ENCODE peak calls at places on chromosomes 3 and 15, in seven cellular contexts. N, C, P, H, F, B and D are unnamed samples.

GRCh38 chr3:115281697-115282685 is 134.9 kb upstream of the ZBTB20 start:
- DNase-seq in C (no peak), F (no peak), N (no peak), H (no peak), B (no peak), P (no peak), D (no peak)

GRCh38 chr3:5769825-5770224 is 582.3 kb downstream of the EDEM1 start:
- DNase-seq in C (no peak), H (no peak), B (no peak), N (no peak), F (no peak), P (no peak), D (no peak)

GRCh38 chr3:152385761-152386160 is 117.0 kb downstream of the MBNL1 start:
- DNase-seq in B (no peak), C (no peak), F (peak), H (no peak), P (peak), N (peak), D (peak)

GRCh38 chr3:55630280-55630920 is 143.3 kb upstream of the WNT5A start:
- DNase-seq in C (no peak), F (no peak), N (no peak), P (no peak), H (no peak), B (no peak), D (no peak)

GRCh38 chr3:130533247-130533646 is 16.3 kb downstream of the COL6A6 start:
- DNase-seq in F (no peak), H (no peak), P (no peak), B (no peak), N (no peak), C (no peak), D (no peak)

GRCh38 chr3:194312743-194313281 is 38.3 kb downstream of the CPN2 start:
- DNase-seq in C (no peak), B (no peak), N (no peak), H (peak), P (peak), F (peak), D (no peak)

GRCh38 chr3:27573780-27574437 is 89.7 kb upstream of the SLC4A7 start:
- DNase-seq in N (no peak), C (no peak), F (no peak), P (peak), H (no peak), B (no peak), D (no peak)

GRCh38 chr3:61594978-61595687 is 33.8 kb downstream of the PTPRG start:
- DNase-seq in N (no peak), F (peak), H (no peak), B (no peak), P (peak), C (no peak), D (no peak)

GRCh38 chr3:118987466-118987865 is 47.2 kb downstream of the IGSF11 start:
- DNase-seq in F (peak), N (no peak), H (no peak), P (peak), B (peak), C (peak), D (peak)

GRCh38 chr15:63107895-63108546 is 13.6 kb upstream of the LACTB start:
- DNase-seq in N (peak), B (no peak), F (peak), P (peak), C (no peak), H (no peak), D (peak)

GRCh38 chr15:34059476-34059875 is 20.5 kb upstream of the AVEN start:
- DNase-seq in C (no peak), N (no peak), B (no peak), H (no peak), P (no peak), F (no peak), D (no peak)

GRCh38 chr3:46878796-46879436 is 1.4 kb downstream of the PTH1R start:
- DNase-seq in B (no peak), H (peak), F (no peak), N (no peak), C (no peak), P (no peak), D (no peak)
- TF ChIP-seq CTCF in B (no peak), H (no peak), F (no peak), N (no peak), C (no peak), P (no peak), D (no peak)

DNA sequence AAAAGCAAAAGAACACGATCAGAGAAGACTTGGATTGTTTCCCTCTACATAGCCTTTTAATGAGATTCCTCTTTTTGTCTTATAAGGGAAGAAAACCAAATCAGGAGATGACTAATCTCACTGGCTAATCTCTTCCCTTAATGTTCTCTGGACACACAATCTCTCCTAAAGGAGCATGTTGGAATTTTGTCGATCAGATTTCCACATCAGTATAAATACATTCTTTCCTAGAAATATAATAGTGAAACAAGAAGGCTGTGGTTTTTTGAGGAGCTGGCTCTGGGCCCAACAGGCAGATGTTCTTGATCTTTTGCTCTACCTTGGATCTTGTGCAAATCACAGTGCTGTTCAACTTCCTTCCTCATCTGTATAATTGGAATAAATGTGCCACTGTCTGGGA is 94.0 kb downstream of the GTPBP8 start:
- DNase-seq in C (peak), P (peak), H (no peak), B (peak), N (peak), F (peak), D (peak)
- H3K4me3 ChIP-seq in C (no peak), P (no peak), H (no peak), B (no peak), N (no peak), F (no peak), D (no peak)

GRCh38 chr15:60130811-60131210 is 126.7 kb downstream of the FOXB1 start:
- DNase-seq in N (no peak), H (no peak), B (no peak), P (no peak), C (no peak), F (no peak), D (no peak)

GRCh38 chr15:60138397-60138968 is 134.4 kb downstream of the FOXB1 start:
- DNase-seq in B (no peak), N (no peak), F (no peak), C (no peak), P (peak), H (no peak), D (no peak)

GRCh38 chr15:60135961-60136360 is 131.8 kb downstream of the FOXB1 start:
- DNase-seq in H (no peak), F (no peak), B (no peak), N (no peak), C (no peak), P (no peak), D (no peak)

GRCh38 chr15:60137711-60138396 is 133.7 kb downstream of the FOXB1 start:
- DNase-seq in B (no peak), N (peak), H (no peak), F (peak), C (no peak), P (peak), D (no peak)

GRCh38 chr15:60134609-60135008 is 130.5 kb downstream of the FOXB1 start:
- DNase-seq in B (no peak), H (no peak), C (no peak), N (no peak), P (peak), F (no peak), D (no peak)
- TF ChIP-seq CTCF in B (no peak), H (peak), C (no peak), N (peak), P (peak), F (no peak), D (peak)

GRCh38 chr3:137642831-137643230 is 121.3 kb upstream of the SOX14 start:
- DNase-seq in C (no peak), P (no peak), N (no peak), B (no peak), F (no peak), H (peak), D (no peak)
- H3K4me3 ChIP-seq in C (no peak), P (no peak), N (no peak), B (no peak), F (no peak), H (peak), D (no peak)